ENCODE peak calls at places on chromosomes 5 and 9, in ten cellular contexts. One of them, this sample, is unnamed.

GRCh38 chr5:107809201-107810034 is 138.7 kb upstream of the EFNA5 start:
- DNase-seq in lower lobe of right lung: no peak
- DNase-seq in HCT116: no peak
- DNase-seq in colonic mucosa: no peak
- DNase-seq in uterus: no peak
- DNase-seq in cardiac muscle cell: no peak
- DNase-seq in body of pancreas: no peak
- DNase-seq in lung: no peak
- DNase-seq in left ventricle myocardium inferior: no peak
- DNase-seq in thyroid gland: no peak
- DNase-seq in this sample: no peak

GRCh38 chr9:72564517-72565281 is 43.3 kb downstream of the TMC1 start:
- DNase-seq in lower lobe of right lung: no peak
- DNase-seq in HCT116: no peak
- DNase-seq in colonic mucosa: no peak
- DNase-seq in uterus: no peak
- DNase-seq in cardiac muscle cell: no peak
- DNase-seq in body of pancreas: no peak
- DNase-seq in lung: no peak
- DNase-seq in left ventricle myocardium inferior: no peak
- DNase-seq in thyroid gland: no peak
- DNase-seq in this sample: no peak

GRCh38 chr9:73219985-73220626 is 68.4 kb downstream of the ANXA1 start:
- DNase-seq in lower lobe of right lung: no peak
- DNase-seq in HCT116: no peak
- DNase-seq in colonic mucosa: no peak
- DNase-seq in uterus: no peak
- DNase-seq in cardiac muscle cell: no peak
- DNase-seq in body of pancreas: no peak
- DNase-seq in lung: no peak
- DNase-seq in left ventricle myocardium inferior: no peak
- DNase-seq in thyroid gland: no peak
- DNase-seq in this sample: no peak

GRCh38 chr5:72141440-72142271 is 34.4 kb downstream of the MAP1B start:
- DNase-seq in lower lobe of right lung: no peak
- DNase-seq in HCT116: no peak
- DNase-seq in colonic mucosa: no peak
- DNase-seq in uterus: peak; percentile 57
- DNase-seq in cardiac muscle cell: no peak
- DNase-seq in body of pancreas: no peak
- DNase-seq in lung: no peak
- DNase-seq in left ventricle myocardium inferior: no peak
- DNase-seq in thyroid gland: no peak
- DNase-seq in this sample: no peak

GRCh38 chr9:108234811-108235210 is 621.0 kb downstream of the ACTL7B start:
- DNase-seq in lower lobe of right lung: no peak
- DNase-seq in HCT116: no peak
- DNase-seq in colonic mucosa: no peak
- DNase-seq in uterus: no peak
- DNase-seq in cardiac muscle cell: no peak
- DNase-seq in body of pancreas: no peak
- DNase-seq in lung: no peak
- DNase-seq in left ventricle myocardium inferior: no peak
- DNase-seq in thyroid gland: no peak
- DNase-seq in this sample: no peak

GRCh38 chr5:123448017-123448617 is 24.9 kb upstream of the CEP120 start:
- DNase-seq in lower lobe of right lung: no peak
- DNase-seq in HCT116: no peak
- DNase-seq in colonic mucosa: no peak
- DNase-seq in uterus: no peak
- DNase-seq in cardiac muscle cell: no peak
- DNase-seq in body of pancreas: no peak
- DNase-seq in lung: no peak
- DNase-seq in left ventricle myocardium inferior: no peak
- DNase-seq in thyroid gland: no peak
- DNase-seq in this sample: no peak

GRCh38 chr9:134571946-134572914 is 69.4 kb upstream of the COL5A1 start:
- DNase-seq in lower lobe of right lung: peak; percentile 28
- DNase-seq in HCT116: no peak
- DNase-seq in colonic mucosa: peak; percentile 15
- DNase-seq in uterus: peak; percentile 8
- DNase-seq in cardiac muscle cell: no peak
- DNase-seq in body of pancreas: peak; percentile 12
- DNase-seq in lung: peak; percentile 25
- DNase-seq in left ventricle myocardium inferior: peak; percentile 3
- DNase-seq in thyroid gland: no peak
- DNase-seq in this sample: no peak

GRCh38 chr5:173974688-173975239 is 14.2 kb upstream of the C5orf47 start:
- DNase-seq in lower lobe of right lung: no peak
- DNase-seq in HCT116: no peak
- DNase-seq in colonic mucosa: no peak
- DNase-seq in uterus: no peak
- DNase-seq in cardiac muscle cell: no peak
- DNase-seq in body of pancreas: no peak
- DNase-seq in lung: no peak
- DNase-seq in left ventricle myocardium inferior: no peak
- DNase-seq in thyroid gland: no peak
- DNase-seq in this sample: no peak

GRCh38 chr5:133694181-133694831 is 82.0 kb upstream of the FSTL4 start:
- DNase-seq in lower lobe of right lung: no peak
- DNase-seq in HCT116: no peak
- DNase-seq in colonic mucosa: no peak
- DNase-seq in uterus: no peak
- DNase-seq in cardiac muscle cell: no peak
- DNase-seq in body of pancreas: no peak
- DNase-seq in lung: no peak
- DNase-seq in left ventricle myocardium inferior: no peak
- DNase-seq in thyroid gland: no peak
- DNase-seq in this sample: no peak

GRCh38 chr5:133423618-133424282 is 188.6 kb downstream of the FSTL4 start:
- DNase-seq in lower lobe of right lung: peak; percentile 80
- DNase-seq in HCT116: peak; percentile 16
- DNase-seq in colonic mucosa: peak; percentile 65
- DNase-seq in uterus: no peak
- DNase-seq in cardiac muscle cell: peak; percentile 78
- DNase-seq in body of pancreas: peak; percentile 70
- DNase-seq in lung: peak; percentile 71
- DNase-seq in left ventricle myocardium inferior: peak; percentile 63
- DNase-seq in thyroid gland: peak; percentile 49
- DNase-seq in this sample: peak; percentile 83

GRCh38 chr9:14326264-14326826 is 12.4 kb upstream of the NFIB start:
- DNase-seq in lower lobe of right lung: no peak
- DNase-seq in HCT116: no peak
- DNase-seq in colonic mucosa: no peak
- DNase-seq in uterus: no peak
- DNase-seq in cardiac muscle cell: no peak
- DNase-seq in body of pancreas: no peak
- DNase-seq in lung: no peak
- DNase-seq in left ventricle myocardium inferior: no peak
- DNase-seq in thyroid gland: no peak
- DNase-seq in this sample: no peak

GRCh38 chr5:170025853-170026252 is 45.6 kb upstream of the INSYN2B start:
- DNase-seq in lower lobe of right lung: no peak
- DNase-seq in HCT116: no peak
- DNase-seq in colonic mucosa: no peak
- DNase-seq in uterus: no peak
- DNase-seq in cardiac muscle cell: no peak
- DNase-seq in body of pancreas: no peak
- DNase-seq in lung: no peak
- DNase-seq in left ventricle myocardium inferior: no peak
- DNase-seq in thyroid gland: no peak
- DNase-seq in this sample: no peak

GRCh38 chr5:38466444-38467189 is 89.8 kb downstream of the LIFR start:
- DNase-seq in lower lobe of right lung: peak; percentile 64
- DNase-seq in HCT116: no peak
- DNase-seq in colonic mucosa: peak; percentile 61
- DNase-seq in uterus: peak; percentile 90
- DNase-seq in cardiac muscle cell: no peak
- DNase-seq in body of pancreas: peak; percentile 49
- DNase-seq in lung: peak; percentile 70
- DNase-seq in left ventricle myocardium inferior: peak; percentile 79
- DNase-seq in thyroid gland: peak; percentile 34
- DNase-seq in this sample: peak; percentile 88
- H3K4me1 ChIP-seq in lower lobe of right lung: peaks cover 43% of the 10 kb centered on the region
- H3K4me1 ChIP-seq in HCT116: peaks cover 68% of the 10 kb centered on the region
- H3K4me1 ChIP-seq in colonic mucosa: no peaks in the 10 kb centered on the region
- H3K4me1 ChIP-seq in uterus: peaks cover 30% of the 10 kb centered on the region
- H3K4me1 ChIP-seq in cardiac muscle cell: peaks cover 33% of the 10 kb centered on the region
- H3K4me1 ChIP-seq in body of pancreas: peaks cover 14% of the 10 kb centered on the region
- H3K4me1 ChIP-seq in lung: peaks cover 24% of the 10 kb centered on the region
- H3K4me1 ChIP-seq in left ventricle myocardium inferior: peaks cover 82% of the 10 kb centered on the region
- H3K4me1 ChIP-seq in thyroid gland: peaks cover 66% of the 10 kb centered on the region
- H3K4me1 ChIP-seq in this sample: peaks cover 70% of the 10 kb centered on the region

DNA sequence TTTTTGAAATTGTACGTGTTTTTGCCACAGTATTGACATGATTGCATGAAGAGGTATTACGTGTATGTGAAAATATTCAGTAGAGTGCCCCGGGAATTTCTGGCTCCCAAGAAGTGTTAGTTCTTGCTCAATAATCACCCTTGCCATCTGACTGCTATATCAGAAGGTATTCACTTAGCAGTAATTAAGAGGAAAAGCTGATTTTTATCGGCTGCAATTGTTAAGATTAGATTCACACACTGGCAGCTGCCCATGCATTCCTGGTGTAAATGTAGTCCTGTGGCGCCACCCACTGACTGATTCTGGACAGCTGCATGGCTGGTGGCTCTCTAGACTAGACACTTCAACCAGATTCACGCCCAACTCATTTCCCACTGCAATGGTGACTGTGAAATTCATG is 440.0 kb upstream of the ADAMTS16 start:
- DNase-seq in lower lobe of right lung: peak; percentile 80
- DNase-seq in HCT116: no peak
- DNase-seq in colonic mucosa: no peak
- DNase-seq in uterus: no peak
- DNase-seq in cardiac muscle cell: peak; percentile 83
- DNase-seq in body of pancreas: peak; percentile 58
- DNase-seq in lung: peak; percentile 87
- DNase-seq in left ventricle myocardium inferior: peak; percentile 24
- DNase-seq in thyroid gland: peak; percentile 65
- DNase-seq in this sample: peak; percentile 60
- TF ChIP-seq CTCF in lower lobe of right lung: peak; percentile 51
- TF ChIP-seq CTCF in HCT116: no peak
- TF ChIP-seq CTCF in colonic mucosa: no peak
- TF ChIP-seq CTCF in uterus: no peak
- TF ChIP-seq CTCF in cardiac muscle cell: peak; percentile 5
- TF ChIP-seq CTCF in body of pancreas: peak; percentile 32
- TF ChIP-seq CTCF in lung: no peak
- TF ChIP-seq CTCF in left ventricle myocardium inferior: peak; percentile 54
- TF ChIP-seq CTCF in thyroid gland: peak; percentile 57
- TF ChIP-seq CTCF in this sample: no peak

DNA sequence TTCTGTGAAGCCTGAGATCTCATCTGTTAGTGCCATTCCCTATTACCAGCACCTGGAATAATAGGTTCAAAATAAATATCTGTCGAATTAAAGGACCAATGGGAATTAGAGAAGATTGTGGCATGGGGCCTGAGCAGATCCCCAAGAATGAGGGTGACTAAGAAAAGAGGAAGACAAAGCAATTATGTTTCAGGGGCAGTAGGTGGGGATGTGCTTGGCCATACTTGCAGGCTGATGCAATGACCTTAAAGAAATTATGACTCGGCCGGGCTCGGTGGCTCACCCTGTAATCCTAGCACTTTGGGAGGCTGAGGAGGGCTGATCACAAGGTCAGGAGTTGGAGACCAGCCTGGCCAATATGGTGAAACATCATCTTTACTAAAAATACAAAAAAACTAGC is 562.8 kb downstream of the PTPRD start:
- DNase-seq in lower lobe of right lung: no peak
- DNase-seq in HCT116: no peak
- DNase-seq in colonic mucosa: no peak
- DNase-seq in uterus: no peak
- DNase-seq in cardiac muscle cell: no peak
- DNase-seq in body of pancreas: no peak
- DNase-seq in lung: no peak
- DNase-seq in left ventricle myocardium inferior: no peak
- DNase-seq in thyroid gland: no peak
- DNase-seq in this sample: no peak
- H3K4me1 ChIP-seq in lower lobe of right lung: no peaks in the 10 kb centered on the region
- H3K4me1 ChIP-seq in HCT116: no peaks in the 10 kb centered on the region
- H3K4me1 ChIP-seq in colonic mucosa: no peaks in the 10 kb centered on the region
- H3K4me1 ChIP-seq in uterus: no peaks in the 10 kb centered on the region
- H3K4me1 ChIP-seq in cardiac muscle cell: peaks cover 7% of the 10 kb centered on the region
- H3K4me1 ChIP-seq in body of pancreas: no peaks in the 10 kb centered on the region
- H3K4me1 ChIP-seq in lung: no peaks in the 10 kb centered on the region
- H3K4me1 ChIP-seq in left ventricle myocardium inferior: peaks cover 2% of the 10 kb centered on the region
- H3K4me1 ChIP-seq in thyroid gland: no peaks in the 10 kb centered on the region
- H3K4me1 ChIP-seq in this sample: no peaks in the 10 kb centered on the region

GRCh38 chr5:155252717-155253116 is 239.2 kb downstream of the KIF4B start:
- DNase-seq in lower lobe of right lung: no peak
- DNase-seq in HCT116: no peak
- DNase-seq in colonic mucosa: no peak
- DNase-seq in uterus: no peak
- DNase-seq in cardiac muscle cell: no peak
- DNase-seq in body of pancreas: no peak
- DNase-seq in lung: no peak
- DNase-seq in left ventricle myocardium inferior: no peak
- DNase-seq in thyroid gland: no peak
- DNase-seq in this sample: no peak
- TF ChIP-seq CTCF in lower lobe of right lung: no peak
- TF ChIP-seq CTCF in HCT116: no peak
- TF ChIP-seq CTCF in colonic mucosa: no peak
- TF ChIP-seq CTCF in uterus: no peak
- TF ChIP-seq CTCF in cardiac muscle cell: no peak
- TF ChIP-seq CTCF in body of pancreas: no peak
- TF ChIP-seq CTCF in lung: no peak
- TF ChIP-seq CTCF in left ventricle myocardium inferior: no peak
- TF ChIP-seq CTCF in thyroid gland: no peak
- TF ChIP-seq CTCF in this sample: no peak

GRCh38 chr5:148833122-148833521 is 6.7 kb downstream of the ADRB2 start:
- DNase-seq in lower lobe of right lung: no peak
- DNase-seq in HCT116: no peak
- DNase-seq in colonic mucosa: no peak
- DNase-seq in uterus: no peak
- DNase-seq in cardiac muscle cell: peak; percentile 70
- DNase-seq in body of pancreas: no peak
- DNase-seq in lung: no peak
- DNase-seq in left ventricle myocardium inferior: no peak
- DNase-seq in thyroid gland: no peak
- DNase-seq in this sample: no peak
- H3K4me1 ChIP-seq in lower lobe of right lung: peaks cover 61% of the 10 kb centered on the region
- H3K4me1 ChIP-seq in HCT116: no peaks in the 10 kb centered on the region
- H3K4me1 ChIP-seq in colonic mucosa: no peaks in the 10 kb centered on the region
- H3K4me1 ChIP-seq in uterus: no peaks in the 10 kb centered on the region
- H3K4me1 ChIP-seq in cardiac muscle cell: peaks cover 59% of the 10 kb centered on the region
- H3K4me1 ChIP-seq in body of pancreas: no peaks in the 10 kb centered on the region
- H3K4me1 ChIP-seq in lung: peaks cover 24% of the 10 kb centered on the region
- H3K4me1 ChIP-seq in left ventricle myocardium inferior: peaks cover 85% of the 10 kb centered on the region
- H3K4me1 ChIP-seq in thyroid gland: no peaks in the 10 kb centered on the region
- H3K4me1 ChIP-seq in this sample: peaks cover 71% of the 10 kb centered on the region

DNA sequence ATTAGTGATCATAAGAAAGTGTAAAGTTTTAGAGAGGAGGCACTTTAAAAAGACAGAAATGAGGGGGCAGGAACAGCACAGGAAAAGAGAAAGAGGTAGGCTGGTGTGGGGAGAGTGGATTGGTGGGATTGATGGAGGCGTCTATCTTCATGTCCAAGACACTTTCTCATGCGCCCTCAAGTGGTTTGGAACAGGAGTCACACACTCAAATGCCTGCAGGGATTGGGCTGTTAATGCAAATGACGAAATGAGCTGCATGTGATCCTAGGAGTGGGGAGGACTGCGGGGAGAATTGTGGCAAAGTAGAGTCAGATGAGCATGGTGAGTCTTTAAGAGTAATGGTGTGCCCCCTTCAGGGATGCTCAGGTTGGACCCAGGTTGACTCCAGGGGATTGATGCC is 5.5 kb downstream of the SLC36A3 start:
- DNase-seq in lower lobe of right lung: no peak
- DNase-seq in HCT116: peak; percentile 33
- DNase-seq in colonic mucosa: peak; percentile 25
- DNase-seq in uterus: no peak
- DNase-seq in cardiac muscle cell: peak; percentile 47
- DNase-seq in body of pancreas: no peak
- DNase-seq in lung: peak; percentile 37
- DNase-seq in left ventricle myocardium inferior: no peak
- DNase-seq in thyroid gland: peak; percentile 20
- DNase-seq in this sample: no peak
- TF ChIP-seq CTCF in lower lobe of right lung: no peak
- TF ChIP-seq CTCF in HCT116: peak; percentile 26
- TF ChIP-seq CTCF in colonic mucosa: no peak
- TF ChIP-seq CTCF in uterus: peak; percentile 19
- TF ChIP-seq CTCF in cardiac muscle cell: peak; percentile 69
- TF ChIP-seq CTCF in body of pancreas: no peak
- TF ChIP-seq CTCF in lung: no peak
- TF ChIP-seq CTCF in left ventricle myocardium inferior: no peak
- TF ChIP-seq CTCF in thyroid gland: peak; percentile 30
- TF ChIP-seq CTCF in this sample: peak; percentile 22

This sample was measured in psoas muscle.